ENCODE peak calls at places on chromosomes 2 and 18, in four cellular contexts. P is upper lobe of right lung, V is A549, M is HCT116. F is an unnamed sample.
A peak's percentile ranks its signal among the peaks of the same experiment; 100 is the strongest.

GRCh38 chr18:44765451-44765850 is 84.8 kb downstream of the SETBP1 start:
- DNase-seq in P (no peak), V (no peak), M (no peak), F (no peak)

GRCh38 chr2:81266106-81266505 is 961.6 kb upstream of the LRRTM1 start:
- DNase-seq in P (no peak), V (no peak), M (peak; percentile 48), F (no peak)

GRCh38 chr2:234512884-234513669 is 16.2 kb upstream of the ARL4C start:
- DNase-seq in P (no peak), V (no peak), M (no peak), F (no peak)

GRCh38 chr2:8676191-8676914 is 5.5 kb upstream of the ID2 start:
- DNase-seq in P (peak; percentile 90), V (no peak), M (no peak), F (peak; percentile 90)

GRCh38 chr2:10501980-10502802 is 54.1 kb upstream of the ODC1 start:
- DNase-seq in P (no peak), V (no peak), M (no peak), F (no peak)

GRCh38 chr18:52570975-52571374 is 231.0 kb downstream of the DCC start:
- DNase-seq in P (no peak), V (no peak), M (no peak), F (no peak)

GRCh38 chr2:179277429-179278196 is 13.0 kb upstream of the SESTD1 start:
- DNase-seq in P (no peak), V (no peak), M (no peak), F (no peak)

GRCh38 chr2:6826081-6826913 is 39.4 kb downstream of the CMPK2 start:
- DNase-seq in P (no peak), V (peak; percentile 72), M (peak; percentile 71), F (no peak)

GRCh38 chr2:206204710-206205109 is 45.0 kb downstream of the EEF1B2 start:
- DNase-seq in P (no peak), V (no peak), M (no peak), F (no peak)

GRCh38 chr2:100877555-100877954 is 57.6 kb downstream of the NPAS2 start:
- DNase-seq in P (no peak), V (no peak), M (no peak), F (peak; percentile 31)

DNA sequence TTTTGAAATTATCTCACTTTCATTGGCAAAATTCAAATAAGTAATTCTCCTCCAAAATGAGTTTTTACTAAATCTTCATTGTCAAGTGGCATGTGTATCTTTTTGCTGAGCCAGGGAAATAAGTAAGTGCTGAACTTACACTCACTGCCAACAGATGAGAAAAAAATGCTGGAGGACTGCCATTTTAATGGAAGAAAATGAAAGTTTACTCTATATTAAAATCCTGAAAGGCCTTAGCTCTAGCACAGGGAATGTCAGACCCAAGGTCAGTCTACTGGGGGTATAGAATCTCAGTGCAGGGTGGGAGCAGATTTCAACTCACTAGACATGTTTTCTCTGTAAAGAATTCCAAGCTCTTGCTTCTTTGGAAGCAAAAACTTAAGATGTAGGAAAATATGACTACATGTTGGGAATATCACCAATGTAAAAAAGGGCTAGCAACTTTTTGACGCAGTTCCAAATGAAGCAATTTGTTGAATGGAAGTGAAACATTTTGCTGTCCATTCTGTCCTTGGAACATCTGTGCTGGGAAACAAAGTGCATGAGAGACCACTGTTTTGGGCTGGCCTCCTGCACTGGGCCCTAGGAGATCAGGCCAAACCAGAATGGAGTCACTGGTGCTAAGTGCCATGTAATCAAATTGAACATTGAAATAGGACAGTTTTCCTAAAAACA is 126.9 kb downstream of the ST6GAL2 start:
- DNase-seq in P (no peak), V (no peak), M (no peak), F (no peak)
- H3K9me3 ChIP-seq in P (no peaks in the 10 kb centered on the region), V (no peaks in the 10 kb centered on the region), M (peaks cover 10% of the 10 kb centered on the region), F (no peaks in the 10 kb centered on the region)

GRCh38 chr2:122929347-122929746 is 1095.7 kb upstream of the CNTNAP5 start:
- DNase-seq in P (no peak), V (no peak), M (no peak), F (no peak)

GRCh38 chr2:122927217-122927616 is 1097.9 kb upstream of the CNTNAP5 start:
- DNase-seq in P (no peak), V (no peak), M (no peak), F (no peak)

DNA sequence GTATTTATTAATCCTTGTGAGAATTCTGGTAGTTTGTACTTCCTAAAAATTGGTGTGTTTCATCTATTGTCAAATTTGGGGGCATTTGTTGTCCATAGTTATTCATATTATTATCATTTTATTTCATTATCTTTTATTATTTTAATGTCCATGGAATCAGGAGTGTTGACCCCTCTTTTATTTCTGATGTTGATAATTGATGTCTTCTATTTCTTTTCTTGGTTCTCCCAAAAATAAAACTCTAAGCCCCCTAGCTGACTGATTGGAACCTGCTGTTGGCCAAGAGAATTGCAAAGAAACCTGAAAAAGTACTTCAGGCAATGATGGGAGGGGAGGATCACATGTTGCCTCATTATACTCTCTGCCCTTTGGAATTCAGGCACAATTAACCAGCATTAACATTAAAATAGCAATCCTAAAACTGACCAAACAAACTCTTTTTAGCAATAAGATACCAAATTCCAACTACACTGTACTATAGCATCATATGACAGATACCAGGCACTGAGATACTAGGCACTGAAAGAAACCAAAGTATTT is 1097.3 kb upstream of the CNTNAP5 start:
- DNase-seq in P (no peak), V (no peak), M (no peak), F (no peak)
- H3K9me3 ChIP-seq in P (peaks cover 10% of the 10 kb centered on the region), V (no peaks in the 10 kb centered on the region), M (peaks cover 31% of the 10 kb centered on the region), F (no peaks in the 10 kb centered on the region)

DNA sequence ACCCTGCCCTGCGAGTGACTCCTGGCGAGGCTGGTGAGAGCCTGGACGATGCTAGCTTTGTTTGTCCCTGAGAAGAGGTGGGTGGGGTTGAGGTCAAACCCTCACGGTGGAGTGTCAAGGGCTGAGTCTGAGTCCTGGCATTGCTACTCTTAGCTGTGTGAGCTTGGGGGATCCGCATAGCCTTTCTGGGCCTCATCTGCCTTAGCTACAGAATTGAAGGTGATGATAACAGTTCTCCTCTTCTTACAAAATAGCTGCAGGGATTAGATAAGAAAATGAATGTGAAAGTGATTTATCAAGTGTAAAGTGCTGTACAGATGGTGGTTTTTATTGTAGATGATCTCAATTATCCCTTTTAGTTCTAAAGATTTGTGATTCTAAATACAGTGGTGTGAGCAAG is 144.6 kb downstream of the LPIN1 start:
- DNase-seq in P (no peak), V (no peak), M (no peak), F (no peak)
- H3K9me3 ChIP-seq in P (peaks cover 26% of the 10 kb centered on the region), V (peaks cover 7% of the 10 kb centered on the region), M (no peaks in the 10 kb centered on the region), F (peaks cover 14% of the 10 kb centered on the region)

DNA sequence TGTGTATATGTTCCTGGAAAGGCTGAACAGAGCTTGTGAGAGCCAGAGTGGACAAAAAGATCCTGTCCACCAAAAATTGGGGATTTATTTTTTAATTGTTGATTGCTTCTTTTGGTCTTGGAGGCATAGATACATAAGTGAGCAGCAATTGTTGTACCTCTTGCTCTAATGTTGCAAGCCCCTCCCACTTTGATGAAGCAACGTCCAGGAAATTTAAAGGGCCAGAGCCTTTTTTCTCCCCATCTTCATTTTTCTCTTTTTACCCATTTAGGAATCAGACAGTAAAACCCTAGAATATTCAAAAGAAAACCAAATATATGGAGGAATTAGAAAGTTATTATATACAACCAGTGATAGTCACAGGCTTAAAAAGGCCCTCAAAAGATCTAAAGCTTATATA is 871.8 kb upstream of the NRXN1 start:
- DNase-seq in P (no peak), V (no peak), M (no peak), F (no peak)
- H3K9me3 ChIP-seq in P (no peaks in the 10 kb centered on the region), V (no peaks in the 10 kb centered on the region), M (no peaks in the 10 kb centered on the region), F (no peaks in the 10 kb centered on the region)

GRCh38 chr18:14907420-14907819 is 159.4 kb downstream of the ANKRD30B start:
- DNase-seq in P (no peak), V (no peak), M (no peak), F (no peak)
- H3K9me3 ChIP-seq in P (no peaks in the 10 kb centered on the region), V (no peaks in the 10 kb centered on the region), M (peaks cover 14% of the 10 kb centered on the region), F (no peaks in the 10 kb centered on the region)

GRCh38 chr2:150309681-150310080 is 177.8 kb downstream of the RND3 start:
- DNase-seq in P (no peak), V (peak; percentile 74), M (no peak), F (no peak)

GRCh38 chr2:150307258-150307657 is 180.2 kb downstream of the RND3 start:
- DNase-seq in P (no peak), V (no peak), M (no peak), F (no peak)

DNA sequence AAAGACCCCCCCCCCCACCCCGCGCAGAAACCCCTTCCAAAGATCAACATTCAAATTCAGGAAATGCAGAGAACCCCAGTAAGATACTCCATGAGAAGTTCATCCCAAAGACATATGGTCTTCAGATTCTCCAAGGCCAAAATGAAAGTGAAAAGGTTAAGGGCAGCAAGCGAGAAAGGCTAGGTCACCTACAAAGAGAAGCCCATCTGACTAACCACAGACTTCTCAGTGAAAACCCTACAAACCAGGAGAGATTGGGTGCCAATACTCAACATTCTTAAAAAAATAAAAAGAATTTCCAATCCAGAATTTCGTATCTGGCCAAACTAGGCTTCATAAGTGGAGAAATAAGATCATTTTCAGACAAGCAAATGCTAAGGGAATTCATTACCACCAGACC is 175.2 kb downstream of the RND3 start:
- DNase-seq in P (no peak), V (no peak), M (no peak), F (no peak)
- H3K9me3 ChIP-seq in P (peaks cover 9% of the 10 kb centered on the region), V (peaks cover 11% of the 10 kb centered on the region), M (no peaks in the 10 kb centered on the region), F (peaks cover 11% of the 10 kb centered on the region)

GRCh38 chr2:116832148-116832547 is 982.3 kb upstream of the DDX18 start:
- DNase-seq in P (no peak), V (no peak), M (no peak), F (no peak)
- H3K9me3 ChIP-seq in P (no peaks in the 10 kb centered on the region), V (peaks cover 11% of the 10 kb centered on the region), M (peaks cover 7% of the 10 kb centered on the region), F (no peaks in the 10 kb centered on the region)

GRCh38 chr18:79472946-79473345 is 77.2 kb downstream of the NFATC1 start:
- DNase-seq in P (no peak), V (no peak), M (no peak), F (no peak)
- H3K9me3 ChIP-seq in P (no peaks in the 10 kb centered on the region), V (no peaks in the 10 kb centered on the region), M (no peaks in the 10 kb centered on the region), F (no peaks in the 10 kb centered on the region)

GRCh38 chr18:80175451-80176235 is 66.6 kb downstream of the ADNP2 start:
- DNase-seq in P (peak; percentile 51), V (no peak), M (no peak), F (no peak)
- H3K9me3 ChIP-seq in P (no peaks in the 10 kb centered on the region), V (no peaks in the 10 kb centered on the region), M (no peaks in the 10 kb centered on the region), F (no peaks in the 10 kb centered on the region)